ENCODE peak calls at places on chromosomes 2 and 18, in six cellular contexts. L is uterus; O is activated T-helper 1 cell treated with Interleukin-2 at 50 U/mL for 16 hours; H is effector memory CD8-positive, alpha-beta T cell; A is GM10248; Y is T-cell. U is an unnamed sample.
A peak's percentile ranks its signal among the peaks of the same experiment; 100 is the strongest.

GRCh38 chr2:47073217-47073616 is 81.9 kb downstream of the STPG4 start:
- DNase-seq in L (no peak), O (no peak), H (no peak), A (no peak), Y (no peak), U (no peak)

GRCh38 chr18:74731097-74731496 is 133.4 kb downstream of the ZNF407 start:
- DNase-seq in L (no peak), O (no peak), H (no peak), A (no peak), Y (no peak), U (peak; percentile 76)

GRCh38 chr2:69789129-69789528 is 40.3 kb upstream of the GMCL1 start:
- DNase-seq in L (peak; percentile 36), O (no peak), H (no peak), A (no peak), Y (no peak), U (peak; percentile 84)

GRCh38 chr18:43625582-43625981 is 348.3 kb upstream of the SYT4 start:
- DNase-seq in L (no peak), O (no peak), H (no peak), A (no peak), Y (no peak), U (no peak)

GRCh38 chr2:203675086-203675485 is 31.4 kb upstream of the CD28 start:
- DNase-seq in L (no peak), O (no peak), H (no peak), A (no peak), Y (no peak), U (peak; percentile 79)

GRCh38 chr2:213751446-213751845 is 467.2 kb downstream of the SPAG16 start:
- DNase-seq in L (no peak), O (no peak), H (no peak), A (peak; percentile 57), Y (no peak), U (no peak)

GRCh38 chr2:238155761-238156694 is 2.7 kb upstream of the ERFE start:
- DNase-seq in L (no peak), O (no peak), H (no peak), A (no peak), Y (no peak), U (no peak)

GRCh38 chr18:66280470-66280869 is 323.4 kb downstream of the CDH19 start:
- DNase-seq in L (no peak), O (no peak), H (no peak), A (no peak), Y (no peak), U (no peak)

GRCh38 chr2:172906401-172906811 is 169.2 kb upstream of the MAP3K20 start:
- DNase-seq in L (no peak), O (no peak), H (no peak), A (no peak), Y (no peak), U (no peak)

GRCh38 chr2:189234991-189235390 is 55.4 kb upstream of the COL5A2 start:
- DNase-seq in L (no peak), O (no peak), H (no peak), A (no peak), Y (no peak), U (peak; percentile 47)

GRCh38 chr2:45860136-45861106 is 208.9 kb downstream of the PRKCE start:
- DNase-seq in L (peak; percentile 72), O (no peak), H (no peak), A (no peak), Y (peak; percentile 12), U (peak; percentile 26)

GRCh38 chr18:37564796-37565137 is 831 bp downstream of the CELF4 start:
- DNase-seq in L (peak; percentile 18), O (no peak), H (no peak), A (no peak), Y (no peak), U (peak; percentile 4)

GRCh38 chr2:69624153-69624552 is 19.4 kb downstream of the AAK1 start:
- DNase-seq in L (no peak), O (no peak), H (no peak), A (no peak), Y (no peak), U (no peak)

GRCh38 chr2:171789956-171790355 is 102.7 kb downstream of the DYNC1I2 start:
- DNase-seq in L (no peak), O (no peak), H (no peak), A (no peak), Y (no peak), U (no peak)

U was measured in ELR.